ENCODE peak calls at places on chromosomes 7 and 10, in four cellular contexts. I is posterior vena cava, V is T-cell, G is kidney glomerular epithelial cell. X is an unnamed sample.

GRCh38 chr7:81430761-81431160 is 339.1 kb downstream of the HGF start:
- DNase-seq in I (no peak), V (no peak), G (no peak), X (no peak)

GRCh38 chr10:13165177-13165576 is 3.8 kb downstream of the MCM10 start:
- DNase-seq in I (no peak), V (no peak), G (no peak), X (no peak)

GRCh38 chr7:105131890-105132289 is 117.9 kb downstream of the KMT2E start:
- DNase-seq in I (no peak), V (no peak), G (peak), X (no peak)

GRCh38 chr10:30674796-30675195 is 45.2 kb upstream of the LYZL2 start:
- DNase-seq in I (no peak), V (no peak), G (no peak), X (no peak)

GRCh38 chr7:45563804-45564461 is 10.2 kb upstream of the ADCY1 start:
- DNase-seq in I (no peak), V (no peak), G (no peak), X (no peak)

GRCh38 chr7:74020396-74020795 is 7.6 kb upstream of the ELN start:
- DNase-seq in I (no peak), V (no peak), G (no peak), X (no peak)

GRCh38 chr10:114379631-114380041 is 24.7 kb downstream of the AFAP1L2 start:
- DNase-seq in I (no peak), V (no peak), G (no peak), X (no peak)

GRCh38 chr7:143979359-143979758 is 20.8 kb upstream of the OR6B1 start:
- DNase-seq in I (no peak), V (no peak), G (peak), X (peak)

GRCh38 chr7:26369519-26370385 is 78.1 kb downstream of the SNX10 start:
- DNase-seq in I (no peak), V (no peak), G (peak), X (peak)

GRCh38 chr7:44565097-44565794 is 8.5 kb downstream of the DDX56 start:
- DNase-seq in I (peak), V (no peak), G (peak), X (peak)

GRCh38 chr10:113680172-113681111 is 730 bp downstream of the CASP7 start:
- DNase-seq in I (peak), V (no peak), G (peak), X (peak)

GRCh38 chr7:157007470-157008066 is 2.9 kb downstream of the MNX1 start:
- DNase-seq in I (no peak), V (no peak), G (no peak), X (no peak)

GRCh38 chr10:50325449-50326188 is 74.3 kb upstream of the ASAH2 start:
- DNase-seq in I (peak), V (no peak), G (peak), X (peak)

GRCh38 chr7:131604841-131605279 is 48.4 kb upstream of the PODXL start:
- DNase-seq in I (no peak), V (no peak), G (no peak), X (peak)

GRCh38 chr10:132539431-132539839 is 1.8 kb downstream of the INPP5A start:
- DNase-seq in I (peak), V (peak), G (no peak), X (no peak)

GRCh38 chr7:94422136-94422535 is 27.4 kb downstream of the COL1A2 start:
- DNase-seq in I (no peak), V (no peak), G (no peak), X (no peak)

GRCh38 chr7:158957921-158958471 is 101.6 kb downstream of the DYNC2I1 start:
- DNase-seq in I (no peak), V (no peak), G (no peak), X (no peak)

GRCh38 chr10:101238732-101239105 is 9.5 kb upstream of the LBX1 start:
- DNase-seq in I (no peak), V (no peak), G (no peak), X (no peak)

GRCh38 chr10:9097206-9097990 is 1042.9 kb downstream of the GATA3 start:
- DNase-seq in I (no peak), V (no peak), G (no peak), X (no peak)

GRCh38 chr10:102796407-102797176 is 40.6 kb downstream of the CYP17A1 start:
- DNase-seq in I (peak), V (no peak), G (no peak), X (no peak)

GRCh38 chr7:85160223-85160622 is 26.6 kb downstream of the SEMA3D start:
- DNase-seq in I (no peak), V (no peak), G (peak), X (no peak)

GRCh38 chr10:2625094-2625493 is 442.3 kb upstream of the PFKP start:
- DNase-seq in I (no peak), V (no peak), G (no peak), X (no peak)

GRCh38 chr10:971150-971542 is 17.1 kb upstream of the GTPBP4 start:
- DNase-seq in I (peak), V (no peak), G (no peak), X (no peak)

GRCh38 chr7:94781236-94781635 is 125.3 kb upstream of the SGCE start:
- DNase-seq in I (no peak), V (no peak), G (no peak), X (no peak)

GRCh38 chr10:88565072-88565471 is 18.0 kb downstream of the RNLS start:
- DNase-seq in I (no peak), V (no peak), G (peak), X (no peak)

GRCh38 chr10:112832959-112833358 is 117.1 kb upstream of the TCF7L2 start:
- DNase-seq in I (no peak), V (no peak), G (no peak), X (no peak)

GRCh38 chr10:126062132-126063032 is 166.0 kb downstream of the FANK1 start:
- DNase-seq in I (peak), V (no peak), G (peak), X (peak)

GRCh38 chr10:131074682-131075081 is 236.8 kb downstream of the TCERG1L start:
- DNase-seq in I (no peak), V (no peak), G (no peak), X (no peak)

GRCh38 chr7:34928052-34928451 is 109.2 kb downstream of the DPY19L1 start:
- DNase-seq in I (no peak), V (no peak), G (no peak), X (no peak)

GRCh38 chr7:63899691-63900393 is 98.8 kb upstream of the ZNF722 start:
- DNase-seq in I (peak), V (peak), G (no peak), X (no peak)

GRCh38 chr7:135253851-135254815 is 20.5 kb downstream of the STRA8 start:
- DNase-seq in I (peak), V (no peak), G (peak), X (peak)

GRCh38 chr10:28586176-28586575 is 53.3 kb downstream of the WAC start:
- DNase-seq in I (no peak), V (no peak), G (no peak), X (no peak)

GRCh38 chr7:20778063-20778721 is 8.5 kb downstream of the SP8 start:
- DNase-seq in I (no peak), V (no peak), G (peak), X (no peak)

GRCh38 chr7:132837529-132837928 is 244.4 kb downstream of the CHCHD3 start:
- DNase-seq in I (no peak), V (no peak), G (no peak), X (no peak)

X was measured in HS-5.